ENCODE peak calls at places on chromosome 4, in six cellular contexts. One of them, this sample, is unnamed.

GRCh38 chr4:144658908-144659307 is 13.0 kb downstream of the HHIP start:
- DNase-seq in aorta: no peak
- DNase-seq in stomach: no peak
- DNase-seq in Ammon's horn: no peak
- DNase-seq in T1000: no peak
- DNase-seq in GM04504: no peak
- DNase-seq in this sample: no peak

GRCh38 chr4:158811704-158812103 is 42.9 kb downstream of the FNIP2 start:
- DNase-seq in aorta: no peak
- DNase-seq in stomach: peak
- DNase-seq in Ammon's horn: peak
- DNase-seq in T1000: no peak
- DNase-seq in GM04504: no peak
- DNase-seq in this sample: no peak

GRCh38 chr4:48329976-48330375 is 11.4 kb upstream of the SLAIN2 start:
- DNase-seq in aorta: no peak
- DNase-seq in stomach: no peak
- DNase-seq in Ammon's horn: no peak
- DNase-seq in T1000: no peak
- DNase-seq in GM04504: peak
- DNase-seq in this sample: no peak

GRCh38 chr4:151561551-151562256 is 152.7 kb downstream of the FHIP1A start:
- DNase-seq in aorta: no peak
- DNase-seq in stomach: no peak
- DNase-seq in Ammon's horn: no peak
- DNase-seq in T1000: no peak
- DNase-seq in GM04504: no peak
- DNase-seq in this sample: no peak

GRCh38 chr4:38605794-38606586 is 58.0 kb upstream of the KLF3 start:
- DNase-seq in aorta: no peak
- DNase-seq in stomach: no peak
- DNase-seq in Ammon's horn: no peak
- DNase-seq in T1000: no peak
- DNase-seq in GM04504: no peak
- DNase-seq in this sample: no peak

GRCh38 chr4:84378277-84378838 is 120.7 kb downstream of the NKX6-1 start:
- DNase-seq in aorta: no peak
- DNase-seq in stomach: no peak
- DNase-seq in Ammon's horn: no peak
- DNase-seq in T1000: no peak
- DNase-seq in GM04504: no peak
- DNase-seq in this sample: no peak

GRCh38 chr4:186724048-186724860 is 598 bp upstream of the FAT1 start:
- DNase-seq in aorta: peak
- DNase-seq in stomach: peak
- DNase-seq in Ammon's horn: no peak
- DNase-seq in T1000: no peak
- DNase-seq in GM04504: no peak
- DNase-seq in this sample: peak

GRCh38 chr4:139229534-139230039 is 50.4 kb downstream of the MGARP start:
- DNase-seq in aorta: no peak
- DNase-seq in stomach: no peak
- DNase-seq in Ammon's horn: peak
- DNase-seq in T1000: peak
- DNase-seq in GM04504: peak
- DNase-seq in this sample: peak

GRCh38 chr4:188783606-188784157 is 644.4 kb downstream of the TRIML1 start:
- DNase-seq in aorta: no peak
- DNase-seq in stomach: no peak
- DNase-seq in Ammon's horn: no peak
- DNase-seq in T1000: no peak
- DNase-seq in GM04504: no peak
- DNase-seq in this sample: no peak

GRCh38 chr4:40576651-40577480 is 52.8 kb downstream of the RBM47 start:
- DNase-seq in aorta: peak
- DNase-seq in stomach: peak
- DNase-seq in Ammon's horn: peak
- DNase-seq in T1000: no peak
- DNase-seq in GM04504: peak
- DNase-seq in this sample: no peak

GRCh38 chr4:139774759-139775487 is 109.3 kb downstream of the MGST2 start:
- DNase-seq in aorta: no peak
- DNase-seq in stomach: no peak
- DNase-seq in Ammon's horn: no peak
- DNase-seq in T1000: no peak
- DNase-seq in GM04504: no peak
- DNase-seq in this sample: no peak

GRCh38 chr4:78601013-78601412 is 49.4 kb downstream of the ANXA3 start:
- DNase-seq in aorta: no peak
- DNase-seq in stomach: no peak
- DNase-seq in Ammon's horn: peak
- DNase-seq in T1000: no peak
- DNase-seq in GM04504: no peak
- DNase-seq in this sample: peak

GRCh38 chr4:141117935-141118334 is 15.3 kb downstream of the RNF150 start:
- DNase-seq in aorta: no peak
- DNase-seq in stomach: no peak
- DNase-seq in Ammon's horn: no peak
- DNase-seq in T1000: no peak
- DNase-seq in GM04504: no peak
- DNase-seq in this sample: no peak

GRCh38 chr4:86968477-86969015 is 33.7 kb downstream of the AFF1 start:
- DNase-seq in aorta: no peak
- DNase-seq in stomach: no peak
- DNase-seq in Ammon's horn: no peak
- DNase-seq in T1000: no peak
- DNase-seq in GM04504: no peak
- DNase-seq in this sample: no peak

GRCh38 chr4:141410839-141411238 is 190.1 kb downstream of the ZNF330 start:
- DNase-seq in aorta: no peak
- DNase-seq in stomach: no peak
- DNase-seq in Ammon's horn: no peak
- DNase-seq in T1000: no peak
- DNase-seq in GM04504: no peak
- DNase-seq in this sample: no peak

GRCh38 chr4:168723020-168723419 is 226.2 kb downstream of the PALLD start:
- DNase-seq in aorta: no peak
- DNase-seq in stomach: no peak
- DNase-seq in Ammon's horn: no peak
- DNase-seq in T1000: no peak
- DNase-seq in GM04504: no peak
- DNase-seq in this sample: no peak

GRCh38 chr4:42050850-42051249 is 60.5 kb downstream of the SLC30A9 start:
- DNase-seq in aorta: no peak
- DNase-seq in stomach: no peak
- DNase-seq in Ammon's horn: no peak
- DNase-seq in T1000: no peak
- DNase-seq in GM04504: no peak
- DNase-seq in this sample: no peak

GRCh38 chr4:21778702-21779101 is 169.9 kb downstream of the KCNIP4 start:
- DNase-seq in aorta: no peak
- DNase-seq in stomach: no peak
- DNase-seq in Ammon's horn: no peak
- DNase-seq in T1000: no peak
- DNase-seq in GM04504: no peak
- DNase-seq in this sample: no peak

GRCh38 chr4:174714393-174715211 is 114.4 kb downstream of the GLRA3 start:
- DNase-seq in aorta: no peak
- DNase-seq in stomach: peak
- DNase-seq in Ammon's horn: peak
- DNase-seq in T1000: no peak
- DNase-seq in GM04504: peak
- DNase-seq in this sample: no peak

GRCh38 chr4:188006285-188006848 is 10.8 kb downstream of the ZFP42 start:
- DNase-seq in aorta: no peak
- DNase-seq in stomach: no peak
- DNase-seq in Ammon's horn: no peak
- DNase-seq in T1000: no peak
- DNase-seq in GM04504: no peak
- DNase-seq in this sample: no peak

GRCh38 chr4:83639849-83640493 is 104.1 kb downstream of the GPAT3 start:
- DNase-seq in aorta: no peak
- DNase-seq in stomach: peak
- DNase-seq in Ammon's horn: peak
- DNase-seq in T1000: peak
- DNase-seq in GM04504: peak
- DNase-seq in this sample: peak

GRCh38 chr4:54547299-54548097 is 110.3 kb upstream of the KIT start:
- DNase-seq in aorta: no peak
- DNase-seq in stomach: peak
- DNase-seq in Ammon's horn: no peak
- DNase-seq in T1000: no peak
- DNase-seq in GM04504: no peak
- DNase-seq in this sample: no peak

GRCh38 chr4:126915999-126916625 is 716.6 kb upstream of the INTU start:
- DNase-seq in aorta: no peak
- DNase-seq in stomach: no peak
- DNase-seq in Ammon's horn: peak
- DNase-seq in T1000: no peak
- DNase-seq in GM04504: no peak
- DNase-seq in this sample: no peak

GRCh38 chr4:186832906-186833305 is 109.2 kb upstream of the FAT1 start:
- DNase-seq in aorta: no peak
- DNase-seq in stomach: no peak
- DNase-seq in Ammon's horn: no peak
- DNase-seq in T1000: no peak
- DNase-seq in GM04504: no peak
- DNase-seq in this sample: no peak

GRCh38 chr4:5746250-5746649 is 35.2 kb downstream of the EVC start:
- DNase-seq in aorta: no peak
- DNase-seq in stomach: no peak
- DNase-seq in Ammon's horn: no peak
- DNase-seq in T1000: no peak
- DNase-seq in GM04504: no peak
- DNase-seq in this sample: no peak

GRCh38 chr4:1195109-1195671 is 22.8 kb upstream of the SPON2 start:
- DNase-seq in aorta: peak
- DNase-seq in stomach: peak
- DNase-seq in Ammon's horn: no peak
- DNase-seq in T1000: no peak
- DNase-seq in GM04504: no peak
- DNase-seq in this sample: no peak

GRCh38 chr4:32172761-32173160 is 1452.6 kb downstream of the PCDH7 start:
- DNase-seq in aorta: no peak
- DNase-seq in stomach: no peak
- DNase-seq in Ammon's horn: no peak
- DNase-seq in T1000: no peak
- DNase-seq in GM04504: no peak
- DNase-seq in this sample: no peak

GRCh38 chr4:183635333-183635732 is 23.7 kb downstream of the RWDD4 start:
- DNase-seq in aorta: no peak
- DNase-seq in stomach: no peak
- DNase-seq in Ammon's horn: no peak
- DNase-seq in T1000: no peak
- DNase-seq in GM04504: no peak
- DNase-seq in this sample: peak

GRCh38 chr4:53039741-53040458 is 177.8 kb downstream of the RASL11B start:
- DNase-seq in aorta: no peak
- DNase-seq in stomach: no peak
- DNase-seq in Ammon's horn: no peak
- DNase-seq in T1000: no peak
- DNase-seq in GM04504: no peak
- DNase-seq in this sample: no peak

GRCh38 chr4:8410066-8410600 is 30.4 kb downstream of the ACOX3 start:
- DNase-seq in aorta: peak
- DNase-seq in stomach: no peak
- DNase-seq in Ammon's horn: no peak
- DNase-seq in T1000: no peak
- DNase-seq in GM04504: no peak
- DNase-seq in this sample: no peak

GRCh38 chr4:8515316-8516060 is 64.7 kb upstream of the GPR78 start:
- DNase-seq in aorta: no peak
- DNase-seq in stomach: no peak
- DNase-seq in Ammon's horn: no peak
- DNase-seq in T1000: peak
- DNase-seq in GM04504: peak
- DNase-seq in this sample: no peak

GRCh38 chr4:60952921-60953320 is 247.2 kb upstream of the ADGRL3 start:
- DNase-seq in aorta: no peak
- DNase-seq in stomach: no peak
- DNase-seq in Ammon's horn: no peak
- DNase-seq in T1000: no peak
- DNase-seq in GM04504: no peak
- DNase-seq in this sample: no peak

GRCh38 chr4:2792396-2792710 is 532 bp upstream of the SH3BP2 start:
- DNase-seq in aorta: no peak
- DNase-seq in stomach: no peak
- DNase-seq in Ammon's horn: no peak
- DNase-seq in T1000: no peak
- DNase-seq in GM04504: no peak
- DNase-seq in this sample: no peak

GRCh38 chr4:77911091-77911490 is 48.5 kb downstream of the MRPL1 start:
- DNase-seq in aorta: no peak
- DNase-seq in stomach: no peak
- DNase-seq in Ammon's horn: no peak
- DNase-seq in T1000: no peak
- DNase-seq in GM04504: no peak
- DNase-seq in this sample: no peak

GRCh38 chr4:148376151-148376550 is 66.1 kb downstream of the NR3C2 start:
- DNase-seq in aorta: no peak
- DNase-seq in stomach: peak
- DNase-seq in Ammon's horn: no peak
- DNase-seq in T1000: no peak
- DNase-seq in GM04504: no peak
- DNase-seq in this sample: peak

GRCh38 chr4:25536577-25537325 is 118.9 kb upstream of the SLC34A2 start:
- DNase-seq in aorta: no peak
- DNase-seq in stomach: no peak
- DNase-seq in Ammon's horn: no peak
- DNase-seq in T1000: no peak
- DNase-seq in GM04504: no peak
- DNase-seq in this sample: no peak

GRCh38 chr4:7598939-7599790 is 164.4 kb upstream of the PSAPL1 start:
- DNase-seq in aorta: no peak
- DNase-seq in stomach: no peak
- DNase-seq in Ammon's horn: no peak
- DNase-seq in T1000: no peak
- DNase-seq in GM04504: no peak
- DNase-seq in this sample: no peak

This sample was measured in cerebellum.